ENCODE peak calls at places on chromosomes 4 and X, in six cellular contexts. Y is vagina, I is foreskin fibroblast, C is mucosa of descending colon, R is endothelial cell, M is left ventricle myocardium inferior. D is an unnamed sample.

GRCh38 chrX:10041383-10041782 is 74.2 kb downstream of the CLDN34 start:
- DNase-seq in Y (no peak), I (no peak), C (no peak), R (no peak), M (no peak), D (no peak)

GRCh38 chr4:79653871-79654270 is 245.8 kb upstream of the GK2 start:
- DNase-seq in Y (no peak), I (no peak), C (no peak), R (no peak), M (no peak), D (no peak)

GRCh38 chr4:134501973-134502372 is 300.4 kb upstream of the PABPC4L start:
- DNase-seq in Y (no peak), I (no peak), C (no peak), R (no peak), M (no peak), D (no peak)

GRCh38 chr4:139300431-139301142 is 718 bp upstream of the NAA15 start:
- DNase-seq in Y (no peak), I (peak; percentile 65), C (no peak), R (no peak), M (no peak), D (no peak)

GRCh38 chr4:174999407-174999806 is 81.2 kb downstream of the ADAM29 start:
- DNase-seq in Y (no peak), I (no peak), C (no peak), R (no peak), M (no peak), D (no peak)

GRCh38 chr4:39568805-39569204 is 41.6 kb upstream of the UGDH start:
- DNase-seq in Y (no peak), I (no peak), C (no peak), R (no peak), M (no peak), D (no peak)

GRCh38 chr4:153215976-153216375 is 11.7 kb downstream of the TRIM2 start:
- DNase-seq in Y (no peak), I (peak; percentile 57), C (no peak), R (no peak), M (no peak), D (no peak)

GRCh38 chr4:1399508-1400190 is 6.6 kb downstream of the NKX1-1 start:
- DNase-seq in Y (no peak), I (no peak), C (peak; percentile 7), R (no peak), M (no peak), D (no peak)

GRCh38 chrX:7278356-7278755 is 130.4 kb upstream of the PUDP start:
- DNase-seq in Y (no peak), I (no peak), C (no peak), R (no peak), M (no peak), D (no peak)

GRCh38 chr4:149493492-149493891 is 322.2 kb downstream of the IQCM start:
- DNase-seq in Y (no peak), I (no peak), C (no peak), R (no peak), M (no peak), D (no peak)

GRCh38 chrX:137352101-137352660 is 213.7 kb upstream of the ZIC3 start:
- DNase-seq in Y (no peak), I (no peak), C (no peak), R (no peak), M (no peak), D (no peak)

GRCh38 chr4:74969507-74970474 is 36.9 kb downstream of the PARM1 start:
- DNase-seq in Y (no peak), I (no peak), C (no peak), R (no peak), M (peak; percentile 49), D (no peak)

GRCh38 chrX:101057095-101057714 is 5.3 kb upstream of the TRMT2B start:
- DNase-seq in Y (no peak), I (peak; percentile 62), C (no peak), R (no peak), M (no peak), D (no peak)

GRCh38 chr4:165872443-165873297 is at the start of gene TLL1:
- DNase-seq in Y (no peak), I (no peak), C (no peak), R (peak; percentile 41), M (no peak), D (no peak)

GRCh38 chrX:2500091-2500680 is 590 bp downstream of the DHRSX start:
- DNase-seq in Y (no peak), I (peak; percentile 46), C (peak; percentile 73), R (peak; percentile 57), M (peak; percentile 34), D (no peak)

GRCh38 chrX:20412871-20413486 is 146.3 kb upstream of the RPS6KA3 start:
- DNase-seq in Y (no peak), I (no peak), C (peak; percentile 25), R (no peak), M (peak; percentile 15), D (no peak)

DNA sequence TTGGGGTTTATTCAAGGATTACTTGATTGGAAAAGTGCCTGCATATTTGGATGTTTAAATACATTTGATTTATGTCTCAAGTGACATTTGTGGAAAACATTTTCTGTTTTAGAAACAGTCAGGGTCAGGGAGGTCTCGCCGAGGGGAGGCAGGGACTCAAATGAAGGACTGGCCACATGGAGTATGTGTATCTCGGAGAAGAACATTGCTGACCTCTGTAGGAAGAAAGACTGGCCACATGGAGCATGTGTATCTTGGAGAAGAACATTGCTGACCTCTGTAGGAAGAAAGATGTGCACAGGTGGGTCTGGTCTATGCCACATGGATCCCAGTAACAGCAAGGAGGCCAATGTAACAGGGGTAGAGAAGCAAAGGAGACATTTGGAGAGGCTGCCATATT is 233.6 kb downstream of the TRIML1 start:
- DNase-seq in Y (no peak), I (no peak), C (no peak), R (no peak), M (no peak), D (no peak)
- TF ChIP-seq CTCF in Y (no peak), I (no peak), C (no peak), R (no peak), M (no peak), D (no peak)

GRCh38 chr4:147682755-147683154 is 1.2 kb downstream of the PRMT9 start:
- DNase-seq in Y (no peak), I (no peak), C (no peak), R (no peak), M (no peak), D (no peak)

GRCh38 chr4:147683172-147683571 is 791 bp downstream of the PRMT9 start:
- DNase-seq in Y (no peak), I (peak; percentile 21), C (peak; percentile 30), R (no peak), M (no peak), D (no peak)

GRCh38 chr4:147689062-147689461 is 5.1 kb upstream of the PRMT9 start:
- DNase-seq in Y (no peak), I (no peak), C (no peak), R (no peak), M (no peak), D (no peak)

GRCh38 chr4:147678796-147679549 is 5.0 kb downstream of the PRMT9 start:
- DNase-seq in Y (no peak), I (peak; percentile 16), C (no peak), R (no peak), M (no peak), D (no peak)

GRCh38 chr4:147683717-147684700 is at the start of gene PRMT9:
- DNase-seq in Y (peak; percentile 91), I (peak; percentile 91), C (peak; percentile 95), R (peak; percentile 89), M (peak; percentile 92), D (peak; percentile 33)
- TF ChIP-seq CTCF in Y (no peak), I (no peak), C (no peak), R (no peak), M (no peak), D (no peak)

DNA sequence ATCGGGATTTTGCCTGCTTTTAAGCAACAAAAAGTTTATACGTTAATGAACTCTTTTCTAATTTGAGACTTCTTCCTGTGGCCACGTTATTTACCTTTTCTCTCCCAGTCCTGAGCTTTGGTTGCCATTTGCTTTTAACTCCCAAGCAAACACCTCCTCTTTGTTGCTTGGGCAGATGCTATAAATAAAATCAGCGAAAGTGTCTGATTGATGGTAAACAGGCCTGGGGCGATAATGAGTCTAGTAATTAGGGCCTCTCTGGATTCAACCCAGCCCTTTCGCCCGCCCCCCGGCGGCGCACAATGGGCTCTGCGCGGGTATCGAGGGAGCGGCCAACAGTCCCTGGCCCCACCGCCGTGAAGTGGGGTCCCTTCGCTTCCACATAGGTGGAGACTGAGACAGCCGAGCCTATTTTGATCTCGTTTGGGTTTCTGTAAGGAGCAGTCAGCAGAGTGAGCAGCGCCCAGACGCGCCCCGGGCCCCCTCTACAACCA is 791 bp downstream of the CLGN start:
- DNase-seq in Y (no peak), I (no peak), C (no peak), R (peak; percentile 40), M (peak; percentile 44), D (no peak)
- TF ChIP-seq CTCF in Y (no peak), I (no peak), C (no peak), R (no peak), M (no peak), D (no peak)

GRCh38 chr4:156169861-156170260 is 216.2 kb upstream of the CTSO start:
- DNase-seq in Y (no peak), I (no peak), C (no peak), R (peak; percentile 12), M (no peak), D (no peak)
- TF ChIP-seq CTCF in Y (no peak), I (no peak), C (no peak), R (no peak), M (no peak), D (no peak)

GRCh38 chr4:40665844-40666243 is 36.2 kb upstream of the RBM47 start:
- DNase-seq in Y (no peak), I (no peak), C (no peak), R (no peak), M (no peak), D (no peak)

GRCh38 chr4:40672528-40673522 is 43.2 kb upstream of the RBM47 start:
- DNase-seq in Y (no peak), I (peak; percentile 38), C (no peak), R (no peak), M (peak; percentile 15), D (peak; percentile 87)

GRCh38 chr4:40675166-40675565 is 45.5 kb upstream of the RBM47 start:
- DNase-seq in Y (no peak), I (no peak), C (no peak), R (no peak), M (no peak), D (no peak)

DNA sequence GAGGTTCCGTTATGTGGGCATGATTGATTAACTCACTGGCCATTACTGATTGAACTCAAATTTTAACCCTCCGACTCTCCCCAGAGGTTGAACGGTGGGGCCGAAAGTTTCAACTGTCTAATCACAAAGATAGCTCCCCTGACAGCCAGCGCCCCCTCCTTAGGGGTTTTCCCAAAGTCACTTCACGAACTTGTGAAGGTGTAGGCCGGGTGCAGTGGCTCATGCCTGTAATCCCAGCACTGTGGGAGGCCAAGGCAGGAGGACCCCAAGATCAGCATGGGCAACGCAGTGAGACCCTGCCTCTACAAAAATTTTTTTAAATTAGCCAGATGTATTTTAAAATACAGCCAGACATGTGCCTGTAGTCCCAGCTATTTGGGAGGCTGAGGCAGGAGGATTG is 39.8 kb upstream of the RBM47 start:
- DNase-seq in Y (no peak), I (no peak), C (no peak), R (no peak), M (no peak), D (no peak)
- TF ChIP-seq CTCF in Y (no peak), I (no peak), C (no peak), R (no peak), M (no peak), D (no peak)